ENCODE peak calls at places on chromosomes 7 and 10, in six cellular contexts. E is CD4-positive, alpha-beta T cell; J is HCT116; H is psoas muscle; W is CD8-positive, alpha-beta T cell; S is epithelial cell of esophagus. N is an unnamed sample.

GRCh38 chr7:3103614-3104399 is 60.1 kb upstream of the CARD11 start:
- DNase-seq in S (no peak), W (no peak), E (no peak), J (no peak), H (no peak), N (no peak)

GRCh38 chr10:43963793-43964425 is 315.2 kb upstream of the ZNF32 start:
- DNase-seq in W (no peak), J (no peak), S (no peak), H (no peak), E (no peak), N (peak; percentile 25)

GRCh38 chr7:26278769-26279168 is 12.9 kb upstream of the SNX10 start:
- DNase-seq in E (no peak), S (peak; percentile 32), H (no peak), W (no peak), J (peak; percentile 36), N (no peak)

GRCh38 chr7:47786557-47787248 is 161.6 kb downstream of the PKD1L1 start:
- DNase-seq in H (peak; percentile 62), J (peak; percentile 91), S (peak; percentile 96), W (no peak), E (no peak), N (peak; percentile 49)

GRCh38 chr7:10612950-10613349 is 360.7 kb upstream of the PHF14 start:
- DNase-seq in E (no peak), S (no peak), W (no peak), J (no peak), H (no peak), N (no peak)

GRCh38 chr7:65946895-65947294 is 35.1 kb downstream of the GUSB start:
- DNase-seq in H (no peak), J (no peak), E (no peak), S (peak; percentile 66), W (no peak), N (no peak)

GRCh38 chr7:12031186-12031585 is 179.9 kb upstream of the TMEM106B start:
- DNase-seq in H (no peak), E (no peak), S (no peak), J (no peak), W (no peak), N (no peak)

GRCh38 chr10:63192826-63193225 is 59.7 kb downstream of the NRBF2 start:
- DNase-seq in E (no peak), H (no peak), S (no peak), J (no peak), W (no peak), N (no peak)

GRCh38 chr10:102299873-102300272 is 54.5 kb downstream of the GBF1 start:
- DNase-seq in W (no peak), S (peak; percentile 83), E (no peak), H (no peak), J (no peak), N (no peak)

GRCh38 chr10:131882590-131883451 is 18.0 kb upstream of the PPP2R2D start:
- DNase-seq in J (no peak), H (no peak), S (no peak), E (no peak), W (no peak), N (no peak)

GRCh38 chr10:13945760-13946460 is 359.1 kb downstream of the PRPF18 start:
- DNase-seq in W (no peak), S (peak; percentile 26), E (no peak), H (no peak), J (no peak), N (no peak)

DNA sequence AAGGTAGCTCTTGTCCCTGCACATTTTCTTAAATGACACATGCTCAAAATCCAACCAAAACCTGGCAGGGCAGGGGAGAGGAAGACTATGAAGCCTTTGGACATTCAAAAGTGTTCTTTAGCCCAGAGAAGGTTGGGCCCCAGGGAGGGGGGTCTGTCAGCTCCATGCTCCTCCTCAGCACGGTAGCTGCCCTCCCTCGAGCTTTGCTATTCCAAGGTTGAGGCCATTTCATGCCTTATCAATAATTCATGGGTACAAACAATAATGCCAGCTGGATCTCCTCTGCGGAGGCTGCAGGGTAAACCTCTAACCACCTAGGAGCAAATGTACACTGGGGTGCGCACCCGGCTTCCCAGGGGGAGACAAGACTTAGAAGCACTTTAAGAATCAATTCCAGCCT is 61.5 kb downstream of the SLIT1 start:
- DNase-seq in J (no peak), H (no peak), W (no peak), S (no peak), E (no peak), N (no peak)
- TF ChIP-seq CTCF in J (no peak), H (no peak), W (no peak), S (no peak), E (no peak), N (no peak)

DNA sequence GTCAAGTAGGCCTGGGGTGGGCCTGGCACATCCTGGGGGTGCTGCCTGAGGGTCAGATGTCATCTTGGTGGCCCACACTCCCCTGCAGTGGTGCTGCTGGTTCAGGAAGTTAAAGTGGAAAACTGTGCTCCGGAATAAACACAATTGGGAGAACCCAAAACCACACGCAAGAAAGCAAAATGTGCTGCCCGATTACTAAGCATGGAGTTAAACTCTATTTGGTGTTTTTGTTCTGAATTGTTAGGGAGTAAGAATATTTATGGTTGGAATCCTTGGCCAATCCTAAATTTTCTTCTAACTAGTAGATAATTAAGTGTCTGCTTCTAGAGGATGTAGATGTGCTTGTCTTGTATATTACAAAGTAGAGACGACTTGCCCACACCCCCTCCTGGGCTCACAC is 131.4 kb downstream of the MGMT start:
- DNase-seq in H (no peak), E (no peak), S (no peak), W (no peak), J (no peak), N (no peak)
- TF ChIP-seq CTCF in H (no peak), E (no peak), S (no peak), W (no peak), J (no peak), N (no peak)

GRCh38 chr10:3128379-3129130 is 44.0 kb downstream of the PITRM1 start:
- DNase-seq in J (no peak), W (no peak), H (no peak), S (no peak), E (no peak), N (no peak)
- TF ChIP-seq CTCF in J (no peak), W (no peak), H (no peak), S (no peak), E (no peak), N (no peak)

DNA sequence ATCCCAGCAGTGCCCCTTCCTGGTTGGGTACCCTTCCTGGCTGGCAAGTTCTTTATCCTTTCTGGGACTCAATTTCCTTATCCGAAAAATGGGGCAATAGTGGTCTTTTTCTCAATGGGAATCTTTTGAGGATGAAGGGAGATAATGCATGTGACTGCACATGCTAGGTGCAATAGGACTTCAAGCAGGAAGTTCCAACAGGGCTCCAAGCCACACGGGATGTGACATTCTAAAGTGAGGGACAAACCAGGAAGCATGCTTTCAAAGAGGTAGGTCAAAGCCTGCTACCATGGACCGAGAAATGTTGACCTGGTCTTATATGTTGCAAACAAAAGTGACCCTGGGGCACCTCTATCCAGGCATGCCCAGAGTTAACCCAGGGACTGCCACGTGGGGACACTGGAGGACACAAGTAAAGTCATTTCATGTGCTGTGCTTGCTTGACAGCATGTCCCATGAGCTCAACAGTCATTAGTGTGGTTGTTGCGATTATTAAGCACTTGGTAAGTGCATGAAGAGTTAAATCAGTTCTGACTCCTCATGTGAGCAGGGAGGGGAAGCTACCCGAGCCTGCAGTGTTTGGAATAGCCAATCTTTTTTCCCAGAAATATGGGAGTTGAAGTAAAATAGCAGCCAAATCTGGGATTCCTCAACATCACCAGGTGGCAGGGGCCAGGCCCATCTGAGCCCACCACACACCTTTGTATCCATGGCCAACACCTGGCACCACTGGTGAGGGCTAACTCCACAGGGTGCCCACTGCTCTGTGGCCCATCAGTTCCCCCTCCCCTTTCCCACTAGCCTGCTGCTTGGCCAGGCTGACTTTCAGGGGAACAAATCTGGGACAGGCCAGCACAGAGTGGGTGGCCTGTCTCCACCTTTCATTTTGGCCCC is 5.7 kb downstream of the ARHGAP22 start:
- DNase-seq in W (no peak), E (no peak), S (no peak), H (no peak), J (no peak), N (no peak)
- TF ChIP-seq CTCF in W (no peak), E (no peak), S (no peak), H (no peak), J (no peak), N (no peak)

DNA sequence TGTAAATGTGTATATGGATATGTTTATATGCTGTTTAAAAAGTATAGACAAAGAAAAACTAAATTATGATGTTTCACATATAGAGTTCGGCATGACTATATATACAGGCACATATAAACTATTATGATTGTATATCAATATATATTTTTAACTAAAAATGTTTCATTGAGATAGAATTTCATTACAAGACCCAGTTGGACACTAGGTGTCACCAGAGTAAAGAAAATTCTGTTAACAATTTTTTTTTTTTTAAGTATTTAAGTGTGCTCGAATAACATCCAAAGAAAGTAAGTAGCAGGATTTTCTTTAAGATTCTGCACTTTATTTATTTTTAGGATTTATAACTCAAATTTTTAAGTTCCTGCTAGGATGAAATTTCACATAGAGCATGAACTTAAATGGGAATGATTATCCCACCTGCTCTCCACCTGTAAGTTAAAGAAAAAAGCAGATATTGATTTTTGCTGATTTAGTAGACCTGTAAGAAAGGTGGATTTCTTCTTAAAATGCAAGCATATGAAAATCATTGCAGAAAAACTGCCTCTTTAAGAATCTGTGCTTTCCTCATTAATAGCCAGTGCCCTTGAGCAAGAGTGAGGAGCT is 961.5 kb downstream of the PCDH15 start:
- DNase-seq in J (no peak), W (no peak), E (no peak), H (no peak), S (peak; percentile 46), N (no peak)
- TF ChIP-seq CTCF in J (no peak), W (no peak), E (no peak), H (peak; percentile 29), S (peak; percentile 44), N (peak; percentile 65)

GRCh38 chr7:16524332-16524731 is 2.3 kb upstream of the LRRC72 start:
- DNase-seq in H (no peak), E (no peak), S (peak; percentile 75), J (no peak), W (no peak), N (no peak)
- TF ChIP-seq CTCF in H (no peak), E (no peak), S (no peak), J (no peak), W (no peak), N (no peak)

GRCh38 chr7:95723583-95724180 is 48.7 kb upstream of the DYNC1I1 start:
- DNase-seq in H (no peak), J (peak; percentile 51), S (peak; percentile 72), E (no peak), W (no peak), N (peak; percentile 56)

GRCh38 chr7:95730493-95731280 is 41.7 kb upstream of the DYNC1I1 start:
- DNase-seq in W (no peak), J (no peak), S (no peak), H (no peak), E (no peak), N (no peak)

GRCh38 chr7:95725170-95725569 is 47.2 kb upstream of the DYNC1I1 start:
- DNase-seq in E (no peak), J (no peak), H (no peak), S (no peak), W (no peak), N (no peak)
- TF ChIP-seq CTCF in E (no peak), J (peak; percentile 17), H (no peak), S (peak; percentile 12), W (no peak), N (no peak)

N was measured in mesothelial cell of epicardium.